ENCODE peak calls at places on chromosomes 6 and 20, in four cellular contexts. N is activated T-helper 9 cell treated with anti-CD3 and anti-CD28 coated beads, Interleukin-2, amount 50 U/mL, for 16 hours; S is endodermal cell; V is SHP77. Y is an unnamed sample.

GRCh38 chr6:3438190-3439167 is 18.4 kb downstream of the SLC22A23 start:
- DNase-seq in N (no peak), S (peak; percentile 59), V (peak; percentile 71), Y (no peak)

GRCh38 chr6:44128020-44128917 is 915 bp downstream of the TMEM63B start:
- DNase-seq in N (no peak), S (peak; percentile 80), V (peak; percentile 18), Y (peak; percentile 11)

GRCh38 chr6:161414180-161414579 is 140.3 kb upstream of the AGPAT4 start:
- DNase-seq in N (no peak), S (no peak), V (no peak), Y (no peak)

GRCh38 chr6:122789862-122790739 is 1.0 kb downstream of the SMPDL3A start:
- DNase-seq in N (no peak), S (peak; percentile 61), V (peak; percentile 58), Y (no peak)

GRCh38 chr20:26207237-26207966 is 510.7 kb upstream of the ZNF337 start:
- DNase-seq in N (no peak), S (no peak), V (no peak), Y (no peak)

GRCh38 chr20:36474563-36474962 is 66.8 kb upstream of the MYL9 start:
- DNase-seq in N (no peak), S (no peak), V (no peak), Y (no peak)

GRCh38 chr6:97187951-97188350 is 95.1 kb downstream of the MMS22L start:
- DNase-seq in N (no peak), S (no peak), V (no peak), Y (no peak)

GRCh38 chr20:51365670-51366069 is 176.8 kb downstream of the NFATC2 start:
- DNase-seq in N (no peak), S (no peak), V (no peak), Y (no peak)

GRCh38 chr20:63087872-63088680 is 81.3 kb upstream of the BHLHE23 start:
- DNase-seq in N (no peak), S (peak; percentile 33), V (peak; percentile 62), Y (no peak)

GRCh38 chr20:49886571-49887203 is 28.6 kb downstream of the SPATA2 start:
- DNase-seq in N (no peak), S (no peak), V (no peak), Y (no peak)

GRCh38 chr20:18778993-18779392 is 34.6 kb upstream of the SCP2D1 start:
- DNase-seq in N (no peak), S (peak; percentile 55), V (no peak), Y (no peak)